ENCODE peak calls at places on chromosomes 13 and 19, in seven cellular contexts. One of them, this sample, is unnamed.

GRCh38 chr13:111202745-111203144 is 87.6 kb downstream of the ARHGEF7 start:
- DNase-seq in mesothelial cell of epicardium: peak
- DNase-seq in neural crest cell: no peak
- DNase-seq in GM23338: peak
- DNase-seq in heart left ventricle: no peak
- DNase-seq in astrocyte: peak
- DNase-seq in H1: no peak
- DNase-seq in this sample: no peak

GRCh38 chr19:8307965-8308866 is at the start of gene CD320:
- DNase-seq in heart left ventricle: peak
- DNase-seq in GM23338: peak
- DNase-seq in H1: peak
- DNase-seq in neural crest cell: peak
- DNase-seq in astrocyte: peak
- DNase-seq in mesothelial cell of epicardium: peak
- DNase-seq in this sample: peak

GRCh38 chr13:22285867-22286632 is 615.2 kb downstream of the FGF9 start:
- DNase-seq in GM23338: no peak
- DNase-seq in mesothelial cell of epicardium: no peak
- DNase-seq in astrocyte: no peak
- DNase-seq in H1: no peak
- DNase-seq in neural crest cell: no peak
- DNase-seq in heart left ventricle: no peak
- DNase-seq in this sample: no peak

GRCh38 chr13:41613984-41614581 is 156.7 kb downstream of the RGCC start:
- DNase-seq in mesothelial cell of epicardium: peak
- DNase-seq in neural crest cell: no peak
- DNase-seq in GM23338: no peak
- DNase-seq in H1: no peak
- DNase-seq in heart left ventricle: peak
- DNase-seq in astrocyte: peak
- DNase-seq in this sample: no peak

GRCh38 chr13:24923305-24923640 is 159.3 kb downstream of the RNF17 start:
- DNase-seq in H1: no peak
- DNase-seq in GM23338: no peak
- DNase-seq in mesothelial cell of epicardium: no peak
- DNase-seq in astrocyte: peak
- DNase-seq in neural crest cell: no peak
- DNase-seq in heart left ventricle: no peak
- DNase-seq in this sample: no peak

GRCh38 chr19:45405435-45406164 is 731 bp upstream of the PPP1R13L start:
- DNase-seq in GM23338: peak
- DNase-seq in mesothelial cell of epicardium: peak
- DNase-seq in astrocyte: peak
- DNase-seq in neural crest cell: peak
- DNase-seq in heart left ventricle: peak
- DNase-seq in H1: peak
- DNase-seq in this sample: peak

GRCh38 chr13:91045351-91046034 is 302.0 kb upstream of the MIR17HG start:
- DNase-seq in neural crest cell: no peak
- DNase-seq in astrocyte: no peak
- DNase-seq in mesothelial cell of epicardium: no peak
- DNase-seq in heart left ventricle: no peak
- DNase-seq in H1: no peak
- DNase-seq in GM23338: peak
- DNase-seq in this sample: peak

GRCh38 chr13:39641645-39642044 is 13.8 kb upstream of the COG6 start:
- DNase-seq in mesothelial cell of epicardium: no peak
- DNase-seq in heart left ventricle: no peak
- DNase-seq in GM23338: no peak
- DNase-seq in neural crest cell: no peak
- DNase-seq in H1: no peak
- DNase-seq in astrocyte: no peak
- DNase-seq in this sample: no peak

GRCh38 chr19:10812902-10813404 is 23.1 kb downstream of the TMED1 start:
- DNase-seq in astrocyte: peak
- DNase-seq in heart left ventricle: no peak
- DNase-seq in mesothelial cell of epicardium: no peak
- DNase-seq in neural crest cell: no peak
- DNase-seq in H1: no peak
- DNase-seq in GM23338: no peak
- DNase-seq in this sample: no peak

GRCh38 chr13:84645196-84646071 is 763.2 kb upstream of the SLITRK1 start:
- DNase-seq in mesothelial cell of epicardium: no peak
- DNase-seq in neural crest cell: no peak
- DNase-seq in H1: no peak
- DNase-seq in heart left ventricle: no peak
- DNase-seq in GM23338: no peak
- DNase-seq in astrocyte: peak
- DNase-seq in this sample: no peak

GRCh38 chr13:84651288-84651687 is 769.0 kb upstream of the SLITRK1 start:
- DNase-seq in H1: no peak
- DNase-seq in astrocyte: peak
- DNase-seq in GM23338: no peak
- DNase-seq in heart left ventricle: no peak
- DNase-seq in mesothelial cell of epicardium: no peak
- DNase-seq in neural crest cell: no peak
- DNase-seq in this sample: no peak

GRCh38 chr13:84653915-84654534 is 771.8 kb upstream of the SLITRK1 start:
- DNase-seq in astrocyte: no peak
- DNase-seq in mesothelial cell of epicardium: no peak
- DNase-seq in heart left ventricle: peak
- DNase-seq in H1: no peak
- DNase-seq in GM23338: no peak
- DNase-seq in neural crest cell: no peak
- DNase-seq in this sample: no peak

GRCh38 chr13:84649853-84650252 is 767.6 kb upstream of the SLITRK1 start:
- DNase-seq in GM23338: no peak
- DNase-seq in astrocyte: no peak
- DNase-seq in heart left ventricle: no peak
- DNase-seq in mesothelial cell of epicardium: no peak
- DNase-seq in H1: no peak
- DNase-seq in neural crest cell: no peak
- DNase-seq in this sample: no peak

GRCh38 chr13:84648069-84648640 is 765.9 kb upstream of the SLITRK1 start:
- DNase-seq in H1: no peak
- DNase-seq in heart left ventricle: no peak
- DNase-seq in neural crest cell: no peak
- DNase-seq in mesothelial cell of epicardium: no peak
- DNase-seq in GM23338: no peak
- DNase-seq in astrocyte: no peak
- DNase-seq in this sample: no peak
- TF ChIP-seq CTCF in H1: no peak
- TF ChIP-seq CTCF in heart left ventricle: peak
- TF ChIP-seq CTCF in neural crest cell: peak
- TF ChIP-seq CTCF in mesothelial cell of epicardium: no peak
- TF ChIP-seq CTCF in GM23338: no peak
- TF ChIP-seq CTCF in astrocyte: no peak
- TF ChIP-seq CTCF in this sample: peak

GRCh38 chr13:78875792-78876580 is 217.0 kb upstream of the OBI1 start:
- DNase-seq in H1: peak
- DNase-seq in astrocyte: no peak
- DNase-seq in GM23338: peak
- DNase-seq in mesothelial cell of epicardium: no peak
- DNase-seq in heart left ventricle: peak
- DNase-seq in neural crest cell: no peak
- DNase-seq in this sample: no peak
- TF ChIP-seq CTCF in H1: peak
- TF ChIP-seq CTCF in astrocyte: no peak
- TF ChIP-seq CTCF in GM23338: peak
- TF ChIP-seq CTCF in mesothelial cell of epicardium: no peak
- TF ChIP-seq CTCF in heart left ventricle: no peak
- TF ChIP-seq CTCF in neural crest cell: no peak
- TF ChIP-seq CTCF in this sample: no peak

GRCh38 chr19:4447327-4448146 is 10.1 kb downstream of the UBXN6 start:
- DNase-seq in heart left ventricle: no peak
- DNase-seq in H1: no peak
- DNase-seq in GM23338: no peak
- DNase-seq in mesothelial cell of epicardium: no peak
- DNase-seq in astrocyte: no peak
- DNase-seq in neural crest cell: no peak
- DNase-seq in this sample: no peak
- TF ChIP-seq CTCF in heart left ventricle: no peak
- TF ChIP-seq CTCF in H1: no peak
- TF ChIP-seq CTCF in GM23338: peak
- TF ChIP-seq CTCF in mesothelial cell of epicardium: no peak
- TF ChIP-seq CTCF in astrocyte: no peak
- TF ChIP-seq CTCF in neural crest cell: no peak
- TF ChIP-seq CTCF in this sample: no peak

GRCh38 chr19:30356951-30357579 is 15.1 kb upstream of the ZNF536 start:
- DNase-seq in heart left ventricle: no peak
- DNase-seq in H1: no peak
- DNase-seq in GM23338: no peak
- DNase-seq in astrocyte: no peak
- DNase-seq in mesothelial cell of epicardium: no peak
- DNase-seq in neural crest cell: no peak
- DNase-seq in this sample: no peak
- TF ChIP-seq CTCF in heart left ventricle: no peak
- TF ChIP-seq CTCF in H1: no peak
- TF ChIP-seq CTCF in GM23338: no peak
- TF ChIP-seq CTCF in astrocyte: no peak
- TF ChIP-seq CTCF in mesothelial cell of epicardium: no peak
- TF ChIP-seq CTCF in neural crest cell: no peak
- TF ChIP-seq CTCF in this sample: no peak

DNA sequence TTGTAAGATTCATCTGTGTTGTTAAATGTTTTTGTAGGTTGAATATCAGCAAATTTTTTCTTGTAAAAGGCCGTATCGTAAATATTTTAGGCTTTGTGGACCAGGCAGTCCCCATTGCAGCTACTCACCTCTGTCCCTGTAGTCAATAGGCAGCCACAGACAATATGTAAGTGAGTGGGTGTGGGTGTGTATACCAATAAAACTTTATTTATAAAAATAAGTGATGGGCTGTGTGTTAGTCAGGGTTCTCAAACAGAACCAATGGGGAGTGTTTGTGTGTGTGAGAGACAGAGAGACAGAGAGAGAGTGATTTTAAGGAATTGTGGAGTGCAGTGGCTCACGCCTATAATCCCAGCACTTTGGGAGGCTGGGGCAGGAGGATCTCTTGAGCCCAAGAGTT is 37.6 kb upstream of the NFIC start:
- DNase-seq in neural crest cell: no peak
- DNase-seq in H1: no peak
- DNase-seq in heart left ventricle: no peak
- DNase-seq in mesothelial cell of epicardium: no peak
- DNase-seq in astrocyte: no peak
- DNase-seq in GM23338: no peak
- DNase-seq in this sample: no peak
- TF ChIP-seq CTCF in neural crest cell: no peak
- TF ChIP-seq CTCF in H1: no peak
- TF ChIP-seq CTCF in heart left ventricle: no peak
- TF ChIP-seq CTCF in mesothelial cell of epicardium: no peak
- TF ChIP-seq CTCF in astrocyte: no peak
- TF ChIP-seq CTCF in GM23338: no peak
- TF ChIP-seq CTCF in this sample: no peak

GRCh38 chr19:54448037-54448773 is 794 bp upstream of the LENG8 start:
- DNase-seq in neural crest cell: peak
- DNase-seq in H1: peak
- DNase-seq in astrocyte: peak
- DNase-seq in heart left ventricle: peak
- DNase-seq in GM23338: peak
- DNase-seq in mesothelial cell of epicardium: no peak
- DNase-seq in this sample: no peak
- TF ChIP-seq CTCF in neural crest cell: no peak
- TF ChIP-seq CTCF in H1: no peak
- TF ChIP-seq CTCF in astrocyte: no peak
- TF ChIP-seq CTCF in heart left ventricle: no peak
- TF ChIP-seq CTCF in GM23338: no peak
- TF ChIP-seq CTCF in mesothelial cell of epicardium: no peak
- TF ChIP-seq CTCF in this sample: no peak

DNA sequence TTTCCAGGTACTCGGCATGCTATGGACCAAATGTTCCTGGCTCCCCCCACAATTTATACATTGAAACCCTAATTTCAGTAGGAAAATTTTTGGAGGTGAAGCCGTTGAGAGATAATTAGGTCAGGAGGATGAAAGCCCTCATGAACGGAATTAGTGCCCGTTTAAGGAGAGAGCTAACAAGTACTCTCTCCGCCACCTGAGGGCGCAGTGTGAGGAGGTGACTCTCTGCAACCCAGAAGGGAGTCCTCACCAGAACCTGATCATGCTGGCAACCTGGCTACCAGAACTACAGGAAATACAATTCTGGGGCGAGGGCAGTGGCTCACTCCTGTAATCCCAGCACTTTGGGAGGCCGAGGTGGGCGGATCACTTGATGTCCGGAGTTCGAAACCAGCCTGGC is 397.8 kb downstream of the SLITRK5 start:
- DNase-seq in mesothelial cell of epicardium: no peak
- DNase-seq in H1: peak
- DNase-seq in astrocyte: no peak
- DNase-seq in neural crest cell: no peak
- DNase-seq in GM23338: peak
- DNase-seq in heart left ventricle: peak
- DNase-seq in this sample: no peak
- TF ChIP-seq CTCF in mesothelial cell of epicardium: no peak
- TF ChIP-seq CTCF in H1: peak
- TF ChIP-seq CTCF in astrocyte: no peak
- TF ChIP-seq CTCF in neural crest cell: peak
- TF ChIP-seq CTCF in GM23338: peak
- TF ChIP-seq CTCF in heart left ventricle: no peak
- TF ChIP-seq CTCF in this sample: peak

GRCh38 chr19:33132425-33132824 is 511 bp downstream of the WDR88 start:
- DNase-seq in GM23338: peak
- DNase-seq in heart left ventricle: no peak
- DNase-seq in neural crest cell: no peak
- DNase-seq in H1: peak
- DNase-seq in astrocyte: no peak
- DNase-seq in mesothelial cell of epicardium: no peak
- DNase-seq in this sample: no peak
- TF ChIP-seq CTCF in GM23338: peak
- TF ChIP-seq CTCF in heart left ventricle: no peak
- TF ChIP-seq CTCF in neural crest cell: peak
- TF ChIP-seq CTCF in H1: peak
- TF ChIP-seq CTCF in astrocyte: peak
- TF ChIP-seq CTCF in mesothelial cell of epicardium: no peak
- TF ChIP-seq CTCF in this sample: peak